ENCODE peak calls at places on chromosomes 12 and 14, in eight cellular contexts. One of them, this sample, is unnamed.

GRCh38 chr12:2302711-2303255 is 250.0 kb downstream of the CACNA1C start:
- DNase-seq in stimulated activated CD4-positive, alpha-beta T cell treated with anti-CD3 and anti-CD28 coated beads, Interleukin-4, amount 100 ng/mL, for 48 hours: no peak
- DNase-seq in HCT116: no peak
- DNase-seq in transverse colon: no peak
- DNase-seq in NCI-H2081: no peak
- DNase-seq in NCI-H1092 treated with DMSO at 0.1 percent for 48 hours: no peak
- DNase-seq in glutamatergic neuron: no peak
- DNase-seq in GM10248: no peak
- DNase-seq in this sample: no peak

GRCh38 chr12:19224746-19225145 is 95.2 kb downstream of the PLEKHA5 start:
- DNase-seq in stimulated activated CD4-positive, alpha-beta T cell treated with anti-CD3 and anti-CD28 coated beads, Interleukin-4, amount 100 ng/mL, for 48 hours: no peak
- DNase-seq in HCT116: no peak
- DNase-seq in transverse colon: no peak
- DNase-seq in NCI-H2081: no peak
- DNase-seq in NCI-H1092 treated with DMSO at 0.1 percent for 48 hours: no peak
- DNase-seq in glutamatergic neuron: no peak
- DNase-seq in GM10248: no peak
- DNase-seq in this sample: no peak

GRCh38 chr12:114853003-114853529 is 169.1 kb upstream of the TBX3 start:
- DNase-seq in stimulated activated CD4-positive, alpha-beta T cell treated with anti-CD3 and anti-CD28 coated beads, Interleukin-4, amount 100 ng/mL, for 48 hours: no peak
- DNase-seq in HCT116: no peak
- DNase-seq in transverse colon: no peak
- DNase-seq in NCI-H2081: no peak
- DNase-seq in NCI-H1092 treated with DMSO at 0.1 percent for 48 hours: no peak
- DNase-seq in glutamatergic neuron: no peak
- DNase-seq in GM10248: no peak
- DNase-seq in this sample: no peak

GRCh38 chr12:47946413-47947107 is 16.8 kb upstream of the TMEM106C start:
- DNase-seq in stimulated activated CD4-positive, alpha-beta T cell treated with anti-CD3 and anti-CD28 coated beads, Interleukin-4, amount 100 ng/mL, for 48 hours: no peak
- DNase-seq in HCT116: no peak
- DNase-seq in transverse colon: no peak
- DNase-seq in NCI-H2081: no peak
- DNase-seq in NCI-H1092 treated with DMSO at 0.1 percent for 48 hours: no peak
- DNase-seq in glutamatergic neuron: no peak
- DNase-seq in GM10248: no peak
- DNase-seq in this sample: no peak

GRCh38 chr14:64114166-64114565 is 180.0 kb downstream of the ESR2 start:
- DNase-seq in stimulated activated CD4-positive, alpha-beta T cell treated with anti-CD3 and anti-CD28 coated beads, Interleukin-4, amount 100 ng/mL, for 48 hours: no peak
- DNase-seq in HCT116: no peak
- DNase-seq in transverse colon: no peak
- DNase-seq in NCI-H2081: no peak
- DNase-seq in NCI-H1092 treated with DMSO at 0.1 percent for 48 hours: no peak
- DNase-seq in glutamatergic neuron: no peak
- DNase-seq in GM10248: no peak
- DNase-seq in this sample: no peak

GRCh38 chr14:100015251-100015655 is 50.0 kb upstream of the EVL start:
- DNase-seq in stimulated activated CD4-positive, alpha-beta T cell treated with anti-CD3 and anti-CD28 coated beads, Interleukin-4, amount 100 ng/mL, for 48 hours: no peak
- DNase-seq in HCT116: no peak
- DNase-seq in transverse colon: no peak
- DNase-seq in NCI-H2081: no peak
- DNase-seq in NCI-H1092 treated with DMSO at 0.1 percent for 48 hours: no peak
- DNase-seq in glutamatergic neuron: no peak
- DNase-seq in GM10248: peak
- DNase-seq in this sample: peak

GRCh38 chr12:62267490-62267889 is 7.3 kb downstream of the USP15 start:
- DNase-seq in stimulated activated CD4-positive, alpha-beta T cell treated with anti-CD3 and anti-CD28 coated beads, Interleukin-4, amount 100 ng/mL, for 48 hours: no peak
- DNase-seq in HCT116: no peak
- DNase-seq in transverse colon: no peak
- DNase-seq in NCI-H2081: no peak
- DNase-seq in NCI-H1092 treated with DMSO at 0.1 percent for 48 hours: no peak
- DNase-seq in glutamatergic neuron: no peak
- DNase-seq in GM10248: no peak
- DNase-seq in this sample: no peak

GRCh38 chr14:65019944-65020566 is 33.4 kb downstream of the FNTB start:
- DNase-seq in stimulated activated CD4-positive, alpha-beta T cell treated with anti-CD3 and anti-CD28 coated beads, Interleukin-4, amount 100 ng/mL, for 48 hours: no peak
- DNase-seq in HCT116: peak
- DNase-seq in transverse colon: peak
- DNase-seq in NCI-H2081: peak
- DNase-seq in NCI-H1092 treated with DMSO at 0.1 percent for 48 hours: peak
- DNase-seq in glutamatergic neuron: no peak
- DNase-seq in GM10248: peak
- DNase-seq in this sample: no peak

GRCh38 chr12:56801661-56802622 is 38.8 kb downstream of the HSD17B6 start:
- DNase-seq in stimulated activated CD4-positive, alpha-beta T cell treated with anti-CD3 and anti-CD28 coated beads, Interleukin-4, amount 100 ng/mL, for 48 hours: no peak
- DNase-seq in HCT116: no peak
- DNase-seq in transverse colon: no peak
- DNase-seq in NCI-H2081: no peak
- DNase-seq in NCI-H1092 treated with DMSO at 0.1 percent for 48 hours: no peak
- DNase-seq in glutamatergic neuron: no peak
- DNase-seq in GM10248: no peak
- DNase-seq in this sample: no peak

GRCh38 chr14:103770902-103771301 is 55.3 kb downstream of the ZFYVE21 start:
- DNase-seq in stimulated activated CD4-positive, alpha-beta T cell treated with anti-CD3 and anti-CD28 coated beads, Interleukin-4, amount 100 ng/mL, for 48 hours: no peak
- DNase-seq in HCT116: no peak
- DNase-seq in transverse colon: no peak
- DNase-seq in NCI-H2081: no peak
- DNase-seq in NCI-H1092 treated with DMSO at 0.1 percent for 48 hours: no peak
- DNase-seq in glutamatergic neuron: no peak
- DNase-seq in GM10248: no peak
- DNase-seq in this sample: no peak

GRCh38 chr12:15757553-15758255 is 31.5 kb downstream of the EPS8 start:
- DNase-seq in stimulated activated CD4-positive, alpha-beta T cell treated with anti-CD3 and anti-CD28 coated beads, Interleukin-4, amount 100 ng/mL, for 48 hours: no peak
- DNase-seq in HCT116: peak
- DNase-seq in transverse colon: no peak
- DNase-seq in NCI-H2081: no peak
- DNase-seq in NCI-H1092 treated with DMSO at 0.1 percent for 48 hours: no peak
- DNase-seq in glutamatergic neuron: no peak
- DNase-seq in GM10248: no peak
- DNase-seq in this sample: no peak

GRCh38 chr12:96578526-96579125 is 89.2 kb downstream of the CFAP54 start:
- DNase-seq in stimulated activated CD4-positive, alpha-beta T cell treated with anti-CD3 and anti-CD28 coated beads, Interleukin-4, amount 100 ng/mL, for 48 hours: no peak
- DNase-seq in HCT116: peak
- DNase-seq in transverse colon: no peak
- DNase-seq in NCI-H2081: peak
- DNase-seq in NCI-H1092 treated with DMSO at 0.1 percent for 48 hours: peak
- DNase-seq in glutamatergic neuron: no peak
- DNase-seq in GM10248: peak
- DNase-seq in this sample: peak

GRCh38 chr14:103541494-103541943 is 12.5 kb downstream of the TRMT61A start:
- DNase-seq in stimulated activated CD4-positive, alpha-beta T cell treated with anti-CD3 and anti-CD28 coated beads, Interleukin-4, amount 100 ng/mL, for 48 hours: no peak
- DNase-seq in HCT116: no peak
- DNase-seq in transverse colon: no peak
- DNase-seq in NCI-H2081: no peak
- DNase-seq in NCI-H1092 treated with DMSO at 0.1 percent for 48 hours: no peak
- DNase-seq in glutamatergic neuron: no peak
- DNase-seq in GM10248: no peak
- DNase-seq in this sample: no peak

GRCh38 chr12:95836185-95836609 is 22.6 kb upstream of the SNRPF start:
- DNase-seq in stimulated activated CD4-positive, alpha-beta T cell treated with anti-CD3 and anti-CD28 coated beads, Interleukin-4, amount 100 ng/mL, for 48 hours: no peak
- DNase-seq in HCT116: no peak
- DNase-seq in transverse colon: no peak
- DNase-seq in NCI-H2081: no peak
- DNase-seq in NCI-H1092 treated with DMSO at 0.1 percent for 48 hours: peak
- DNase-seq in glutamatergic neuron: no peak
- DNase-seq in GM10248: no peak
- DNase-seq in this sample: no peak

This sample was measured in GM12864.